ENCODE peak calls at places on chromosomes 3 and 15, in seven cellular contexts. One of them, this sample, is unnamed.

GRCh38 chr3:48047841-48048456 is 31.7 kb upstream of the MAP4 start:
- DNase-seq in psoas muscle: no peak
- DNase-seq in transverse colon: no peak
- DNase-seq in mammary epithelial cell: peak; percentile 52
- DNase-seq in Panc1: no peak
- DNase-seq in ascending aorta: no peak
- DNase-seq in esophagus squamous epithelium: no peak
- DNase-seq in this sample: no peak

GRCh38 chr15:37582852-37583251 is 351.6 kb upstream of the TMCO5A start:
- DNase-seq in psoas muscle: no peak
- DNase-seq in transverse colon: no peak
- DNase-seq in mammary epithelial cell: no peak
- DNase-seq in Panc1: no peak
- DNase-seq in ascending aorta: no peak
- DNase-seq in esophagus squamous epithelium: no peak
- DNase-seq in this sample: no peak

GRCh38 chr3:57755368-57756021 is 614 bp upstream of the SLMAP start:
- DNase-seq in psoas muscle: no peak
- DNase-seq in transverse colon: peak; percentile 60
- DNase-seq in mammary epithelial cell: peak; percentile 68
- DNase-seq in Panc1: no peak
- DNase-seq in ascending aorta: no peak
- DNase-seq in esophagus squamous epithelium: no peak
- DNase-seq in this sample: peak; percentile 22

GRCh38 chr3:197883541-197883940 is 66.4 kb upstream of the RPL35A start:
- DNase-seq in psoas muscle: no peak
- DNase-seq in transverse colon: no peak
- DNase-seq in mammary epithelial cell: no peak
- DNase-seq in Panc1: no peak
- DNase-seq in ascending aorta: no peak
- DNase-seq in esophagus squamous epithelium: no peak
- DNase-seq in this sample: no peak

GRCh38 chr15:98522127-98522526 is 126.2 kb upstream of the IGF1R start:
- DNase-seq in psoas muscle: no peak
- DNase-seq in transverse colon: no peak
- DNase-seq in mammary epithelial cell: no peak
- DNase-seq in Panc1: no peak
- DNase-seq in ascending aorta: no peak
- DNase-seq in esophagus squamous epithelium: no peak
- DNase-seq in this sample: no peak

GRCh38 chr15:101121511-101122090 is 130.2 kb downstream of the CHSY1 start:
- DNase-seq in psoas muscle: peak; percentile 85
- DNase-seq in transverse colon: peak; percentile 71
- DNase-seq in mammary epithelial cell: peak; percentile 14
- DNase-seq in Panc1: no peak
- DNase-seq in ascending aorta: peak; percentile 85
- DNase-seq in esophagus squamous epithelium: no peak
- DNase-seq in this sample: peak; percentile 66

GRCh38 chr3:172709776-172710708 is 825 bp downstream of the NCEH1 start:
- DNase-seq in psoas muscle: peak; percentile 72
- DNase-seq in transverse colon: peak; percentile 41
- DNase-seq in mammary epithelial cell: peak; percentile 30
- DNase-seq in Panc1: no peak
- DNase-seq in ascending aorta: peak; percentile 75
- DNase-seq in esophagus squamous epithelium: no peak
- DNase-seq in this sample: peak; percentile 29

GRCh38 chr15:61081028-61081322 is 148.1 kb downstream of the RORA start:
- DNase-seq in psoas muscle: no peak
- DNase-seq in transverse colon: no peak
- DNase-seq in mammary epithelial cell: no peak
- DNase-seq in Panc1: no peak
- DNase-seq in ascending aorta: no peak
- DNase-seq in esophagus squamous epithelium: no peak
- DNase-seq in this sample: no peak

GRCh38 chr3:153165211-153165815 is 3.3 kb downstream of the RAP2B start:
- DNase-seq in psoas muscle: no peak
- DNase-seq in transverse colon: no peak
- DNase-seq in mammary epithelial cell: no peak
- DNase-seq in Panc1: no peak
- DNase-seq in ascending aorta: no peak
- DNase-seq in esophagus squamous epithelium: no peak
- DNase-seq in this sample: no peak

GRCh38 chr3:119380697-119381096 is 82.7 kb downstream of the TMEM39A start:
- DNase-seq in psoas muscle: no peak
- DNase-seq in transverse colon: no peak
- DNase-seq in mammary epithelial cell: no peak
- DNase-seq in Panc1: no peak
- DNase-seq in ascending aorta: no peak
- DNase-seq in esophagus squamous epithelium: no peak
- DNase-seq in this sample: no peak

GRCh38 chr3:102059145-102059943 is 210.0 kb downstream of the NFKBIZ start:
- DNase-seq in psoas muscle: no peak
- DNase-seq in transverse colon: peak; percentile 46
- DNase-seq in mammary epithelial cell: no peak
- DNase-seq in Panc1: no peak
- DNase-seq in ascending aorta: no peak
- DNase-seq in esophagus squamous epithelium: no peak
- DNase-seq in this sample: no peak

GRCh38 chr3:186287723-186288122 is 74.3 kb downstream of the DGKG start:
- DNase-seq in psoas muscle: no peak
- DNase-seq in transverse colon: no peak
- DNase-seq in mammary epithelial cell: peak; percentile 41
- DNase-seq in Panc1: no peak
- DNase-seq in ascending aorta: no peak
- DNase-seq in esophagus squamous epithelium: no peak
- DNase-seq in this sample: peak; percentile 69

GRCh38 chr3:14523792-14524191 is 16.4 kb downstream of the GRIP2 start:
- DNase-seq in psoas muscle: peak; percentile 62
- DNase-seq in transverse colon: no peak
- DNase-seq in mammary epithelial cell: no peak
- DNase-seq in Panc1: no peak
- DNase-seq in ascending aorta: peak; percentile 33
- DNase-seq in esophagus squamous epithelium: no peak
- DNase-seq in this sample: peak; percentile 22

GRCh38 chr15:34354286-34354685 is 11.2 kb downstream of the NUTM1 start:
- DNase-seq in psoas muscle: no peak
- DNase-seq in transverse colon: no peak
- DNase-seq in mammary epithelial cell: no peak
- DNase-seq in Panc1: no peak
- DNase-seq in ascending aorta: no peak
- DNase-seq in esophagus squamous epithelium: no peak
- DNase-seq in this sample: no peak

GRCh38 chr3:150455341-150455740 is 47.2 kb downstream of the TSC22D2 start:
- DNase-seq in psoas muscle: no peak
- DNase-seq in transverse colon: no peak
- DNase-seq in mammary epithelial cell: no peak
- DNase-seq in Panc1: no peak
- DNase-seq in ascending aorta: no peak
- DNase-seq in esophagus squamous epithelium: no peak
- DNase-seq in this sample: no peak

GRCh38 chr3:194840661-194841514 is 155.2 kb downstream of the FAM43A start:
- DNase-seq in psoas muscle: no peak
- DNase-seq in transverse colon: no peak
- DNase-seq in mammary epithelial cell: peak; percentile 14
- DNase-seq in Panc1: no peak
- DNase-seq in ascending aorta: no peak
- DNase-seq in esophagus squamous epithelium: no peak
- DNase-seq in this sample: peak; percentile 56

GRCh38 chr3:16300881-16301359 is 35.9 kb downstream of the OXNAD1 start:
- DNase-seq in psoas muscle: no peak
- DNase-seq in transverse colon: peak; percentile 35
- DNase-seq in mammary epithelial cell: no peak
- DNase-seq in Panc1: no peak
- DNase-seq in ascending aorta: no peak
- DNase-seq in esophagus squamous epithelium: no peak
- DNase-seq in this sample: no peak

GRCh38 chr15:29821416-29822099 is 710 bp downstream of the TJP1 start:
- DNase-seq in psoas muscle: peak; percentile 76
- DNase-seq in transverse colon: peak; percentile 83
- DNase-seq in mammary epithelial cell: peak; percentile 90
- DNase-seq in Panc1: no peak
- DNase-seq in ascending aorta: peak; percentile 91
- DNase-seq in esophagus squamous epithelium: no peak
- DNase-seq in this sample: peak; percentile 82

GRCh38 chr3:134694946-134695543 is 44.2 kb upstream of the KY start:
- DNase-seq in psoas muscle: no peak
- DNase-seq in transverse colon: no peak
- DNase-seq in mammary epithelial cell: peak; percentile 76
- DNase-seq in Panc1: no peak
- DNase-seq in ascending aorta: no peak
- DNase-seq in esophagus squamous epithelium: no peak
- DNase-seq in this sample: no peak

GRCh38 chr3:11734-12133 is 184.8 kb upstream of the CHL1 start:
- DNase-seq in psoas muscle: peak; percentile 56
- DNase-seq in transverse colon: no peak
- DNase-seq in mammary epithelial cell: no peak
- DNase-seq in Panc1: no peak
- DNase-seq in ascending aorta: no peak
- DNase-seq in esophagus squamous epithelium: no peak
- DNase-seq in this sample: no peak

GRCh38 chr15:31442203-31443090 is 115.8 kb downstream of the KLF13 start:
- DNase-seq in psoas muscle: no peak
- DNase-seq in transverse colon: no peak
- DNase-seq in mammary epithelial cell: peak; percentile 82
- DNase-seq in Panc1: no peak
- DNase-seq in ascending aorta: no peak
- DNase-seq in esophagus squamous epithelium: no peak
- DNase-seq in this sample: peak; percentile 74

GRCh38 chr3:134874737-134875413 is 79.8 kb downstream of the EPHB1 start:
- DNase-seq in psoas muscle: no peak
- DNase-seq in transverse colon: no peak
- DNase-seq in mammary epithelial cell: no peak
- DNase-seq in Panc1: no peak
- DNase-seq in ascending aorta: peak; percentile 28
- DNase-seq in esophagus squamous epithelium: no peak
- DNase-seq in this sample: no peak

GRCh38 chr3:183873986-183874385 is 10.7 kb downstream of the PARL start:
- DNase-seq in psoas muscle: no peak
- DNase-seq in transverse colon: no peak
- DNase-seq in mammary epithelial cell: no peak
- DNase-seq in Panc1: no peak
- DNase-seq in ascending aorta: no peak
- DNase-seq in esophagus squamous epithelium: no peak
- DNase-seq in this sample: no peak

GRCh38 chr3:51400169-51400568 is 9.1 kb downstream of the RBM15B start:
- DNase-seq in psoas muscle: no peak
- DNase-seq in transverse colon: peak; percentile 26
- DNase-seq in mammary epithelial cell: no peak
- DNase-seq in Panc1: no peak
- DNase-seq in ascending aorta: no peak
- DNase-seq in esophagus squamous epithelium: no peak
- DNase-seq in this sample: no peak

GRCh38 chr3:51408021-51408420 is 16.9 kb downstream of the RBM15B start:
- DNase-seq in psoas muscle: no peak
- DNase-seq in transverse colon: no peak
- DNase-seq in mammary epithelial cell: no peak
- DNase-seq in Panc1: no peak
- DNase-seq in ascending aorta: no peak
- DNase-seq in esophagus squamous epithelium: no peak
- DNase-seq in this sample: no peak

GRCh38 chr3:51398595-51399310 is 7.7 kb downstream of the RBM15B start:
- DNase-seq in psoas muscle: no peak
- DNase-seq in transverse colon: no peak
- DNase-seq in mammary epithelial cell: no peak
- DNase-seq in Panc1: no peak
- DNase-seq in ascending aorta: no peak
- DNase-seq in esophagus squamous epithelium: no peak
- DNase-seq in this sample: no peak

GRCh38 chr3:51401639-51402166 is 10.6 kb downstream of the RBM15B start:
- DNase-seq in psoas muscle: no peak
- DNase-seq in transverse colon: no peak
- DNase-seq in mammary epithelial cell: no peak
- DNase-seq in Panc1: no peak
- DNase-seq in ascending aorta: no peak
- DNase-seq in esophagus squamous epithelium: no peak
- DNase-seq in this sample: no peak

DNA sequence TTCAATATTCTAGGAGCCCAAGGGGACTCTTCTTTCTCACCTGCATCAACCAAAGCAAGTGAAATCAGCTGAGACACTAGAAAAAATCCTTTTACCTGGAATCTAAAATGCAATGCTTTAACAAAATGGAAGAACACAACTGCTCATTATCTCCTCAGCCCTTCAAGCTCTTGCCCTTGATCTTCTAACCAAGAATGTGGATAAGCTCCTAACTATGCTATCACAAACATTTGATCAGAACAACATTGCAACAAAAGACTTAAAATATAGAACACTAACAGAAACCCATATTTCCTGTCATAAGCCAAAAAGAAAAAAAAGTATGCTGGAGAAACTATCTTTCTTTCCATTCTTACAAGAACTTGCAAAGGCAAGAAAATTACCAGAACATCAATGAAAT is 12.6 kb downstream of the RBM15B start:
- DNase-seq in psoas muscle: no peak
- DNase-seq in transverse colon: no peak
- DNase-seq in mammary epithelial cell: no peak
- DNase-seq in Panc1: no peak
- DNase-seq in ascending aorta: no peak
- DNase-seq in esophagus squamous epithelium: no peak
- DNase-seq in this sample: no peak
- H3K36me3 ChIP-seq in psoas muscle: no peaks in the 10 kb centered on the region
- H3K36me3 ChIP-seq in transverse colon: no peaks in the 10 kb centered on the region
- H3K36me3 ChIP-seq in mammary epithelial cell: peaks cover 2% of the 10 kb centered on the region
- H3K36me3 ChIP-seq in Panc1: no peaks in the 10 kb centered on the region
- H3K36me3 ChIP-seq in ascending aorta: peaks cover 12% of the 10 kb centered on the region
- H3K36me3 ChIP-seq in esophagus squamous epithelium: no peaks in the 10 kb centered on the region
- H3K36me3 ChIP-seq in this sample: no peaks in the 10 kb centered on the region

GRCh38 chr3:129653019-129653418 is 46.5 kb upstream of the PLXND1 start:
- DNase-seq in psoas muscle: no peak
- DNase-seq in transverse colon: no peak
- DNase-seq in mammary epithelial cell: no peak
- DNase-seq in Panc1: no peak
- DNase-seq in ascending aorta: no peak
- DNase-seq in esophagus squamous epithelium: no peak
- DNase-seq in this sample: no peak
- H3K4me3 ChIP-seq in psoas muscle: no peak overlapping the region
- H3K4me3 ChIP-seq in transverse colon: no peak overlapping the region
- H3K4me3 ChIP-seq in mammary epithelial cell: no peak overlapping the region
- H3K4me3 ChIP-seq in Panc1: no peak overlapping the region
- H3K4me3 ChIP-seq in ascending aorta: no peak overlapping the region
- H3K4me3 ChIP-seq in esophagus squamous epithelium: no peak overlapping the region
- H3K4me3 ChIP-seq in this sample: no peak overlapping the region

GRCh38 chr3:52262447-52262846 is 16.0 kb downstream of the WDR82 start:
- DNase-seq in psoas muscle: no peak
- DNase-seq in transverse colon: no peak
- DNase-seq in mammary epithelial cell: no peak
- DNase-seq in Panc1: no peak
- DNase-seq in ascending aorta: no peak
- DNase-seq in esophagus squamous epithelium: no peak
- DNase-seq in this sample: no peak
- H3K36me3 ChIP-seq in psoas muscle: peaks cover 51% of the 10 kb centered on the region
- H3K36me3 ChIP-seq in transverse colon: peaks cover 2% of the 10 kb centered on the region
- H3K36me3 ChIP-seq in mammary epithelial cell: peaks cover 56% of the 10 kb centered on the region
- H3K36me3 ChIP-seq in Panc1: peaks cover 35% of the 10 kb centered on the region
- H3K36me3 ChIP-seq in ascending aorta: peaks cover 90% of the 10 kb centered on the region
- H3K36me3 ChIP-seq in esophagus squamous epithelium: peaks cover 18% of the 10 kb centered on the region
- H3K36me3 ChIP-seq in this sample: peaks cover 79% of the 10 kb centered on the region

DNA sequence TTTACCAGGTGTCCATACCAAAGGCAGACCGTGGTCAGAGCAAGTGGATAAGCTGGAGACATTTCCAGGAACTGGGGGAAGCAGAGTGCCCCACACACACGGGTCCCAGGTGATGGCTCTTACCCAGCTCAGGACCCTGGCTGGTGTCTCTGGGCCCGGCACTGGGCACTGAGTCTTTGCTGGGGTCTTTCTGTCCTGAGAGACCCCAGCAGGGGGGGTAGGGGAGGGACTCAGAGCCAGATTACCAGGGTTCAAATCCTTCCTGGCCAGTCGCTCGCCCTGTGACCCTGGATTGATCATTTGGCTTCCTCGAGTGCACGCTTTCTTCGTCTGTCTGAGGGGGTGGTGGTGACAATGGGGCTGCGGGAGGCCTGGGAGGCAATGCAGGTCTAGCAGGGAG is 95.7 kb downstream of the PLXNA1 start:
- DNase-seq in psoas muscle: no peak
- DNase-seq in transverse colon: no peak
- DNase-seq in mammary epithelial cell: no peak
- DNase-seq in Panc1: no peak
- DNase-seq in ascending aorta: no peak
- DNase-seq in esophagus squamous epithelium: no peak
- DNase-seq in this sample: no peak
- H3K4me3 ChIP-seq in psoas muscle: no peak overlapping the region
- H3K4me3 ChIP-seq in transverse colon: no peak overlapping the region
- H3K4me3 ChIP-seq in mammary epithelial cell: no peak overlapping the region
- H3K4me3 ChIP-seq in Panc1: no peak overlapping the region
- H3K4me3 ChIP-seq in ascending aorta: no peak overlapping the region
- H3K4me3 ChIP-seq in esophagus squamous epithelium: no peak overlapping the region
- H3K4me3 ChIP-seq in this sample: no peak overlapping the region